ENCODE peak calls at places on chromosomes 5 and 9, in five cellular contexts. W is NCI-H510A treated with DMSO at 0.1 percent for 48 hours; I is activated naive CD4-positive, alpha-beta T cell treated with anti-CD3 and anti-CD28 coated beads, Interleukin-2, amount 10 ng/mL, durations not matched to agents 7 days and 5 days; S is naive thymus-derived CD8-positive, alpha-beta T cell; Z is RKO. V is an unnamed sample.

GRCh38 chr9:108586451-108586850 is 269.3 kb downstream of the ACTL7B start:
- DNase-seq in W (no peak), I (no peak), S (no peak), Z (no peak), V (no peak)

GRCh38 chr9:7135735-7136134 is 378.0 kb downstream of the KDM4C start:
- DNase-seq in W (no peak), I (no peak), S (no peak), Z (no peak), V (no peak)

GRCh38 chr9:86589273-86589672 is 235.1 kb upstream of the TUT7 start:
- DNase-seq in W (no peak), I (no peak), S (no peak), Z (no peak), V (no peak)

GRCh38 chr5:33688041-33688980 is 203.5 kb downstream of the ADAMTS12 start:
- DNase-seq in W (no peak), I (no peak), S (no peak), Z (no peak), V (no peak)

GRCh38 chr5:32027717-32028321 is 146.3 kb downstream of the GOLPH3 start:
- DNase-seq in W (no peak), I (no peak), S (no peak), Z (peak; percentile 60), V (peak; percentile 77)

GRCh38 chr5:76836585-76836984 is 13.2 kb upstream of the S100Z start:
- DNase-seq in W (no peak), I (no peak), S (no peak), Z (no peak), V (no peak)

GRCh38 chr5:94693043-94693822 is 74.8 kb downstream of the SLF1 start:
- DNase-seq in W (peak; percentile 28), I (no peak), S (peak; percentile 17), Z (peak; percentile 71), V (peak; percentile 64)

GRCh38 chr5:175717837-175718236 is 60.0 kb downstream of the HRH2 start:
- DNase-seq in W (no peak), I (no peak), S (no peak), Z (no peak), V (no peak)

GRCh38 chr5:65288657-65289056 is 193.1 kb downstream of the ADAMTS6 start:
- DNase-seq in W (no peak), I (no peak), S (no peak), Z (no peak), V (no peak)

GRCh38 chr9:113633782-113634596 is 170.5 kb downstream of the RGS3 start:
- DNase-seq in W (no peak), I (no peak), S (no peak), Z (no peak), V (no peak)

GRCh38 chr5:43221502-43221901 is 29.5 kb downstream of the NIM1K start:
- DNase-seq in W (no peak), I (no peak), S (no peak), Z (no peak), V (no peak)

GRCh38 chr5:37770791-37771190 is 69.0 kb downstream of the GDNF start:
- DNase-seq in W (no peak), I (no peak), S (no peak), Z (no peak), V (no peak)

GRCh38 chr9:86557918-86558317 is 203.7 kb upstream of the TUT7 start:
- DNase-seq in W (no peak), I (no peak), S (no peak), Z (no peak), V (no peak)

GRCh38 chr9:135394131-135394530 is 85.5 kb upstream of the PPP1R26 start:
- DNase-seq in W (no peak), I (no peak), S (no peak), Z (no peak), V (no peak)

GRCh38 chr9:97109194-97109811 is 70.4 kb upstream of the CTSV start:
- DNase-seq in W (no peak), I (peak; percentile 64), S (peak; percentile 12), Z (peak; percentile 85), V (peak; percentile 64)

GRCh38 chr9:70484232-70485130 is 70.0 kb upstream of the KLF9 start:
- DNase-seq in W (peak; percentile 41), I (no peak), S (peak; percentile 33), Z (peak; percentile 64), V (peak; percentile 83)

GRCh38 chr9:93774331-93775102 is 180.6 kb downstream of the BARX1 start:
- DNase-seq in W (no peak), I (no peak), S (no peak), Z (no peak), V (no peak)

GRCh38 chr9:73981405-73981804 is 515.7 kb upstream of the RORB start:
- DNase-seq in W (no peak), I (no peak), S (no peak), Z (no peak), V (no peak)

GRCh38 chr9:21789541-21790037 is 12.8 kb upstream of the MTAP start:
- DNase-seq in W (peak; percentile 45), I (peak; percentile 71), S (peak; percentile 77), Z (peak; percentile 96), V (peak; percentile 82)

GRCh38 chr9:68974431-68974830 is 39.5 kb downstream of the PRKACG start:
- DNase-seq in W (no peak), I (no peak), S (no peak), Z (no peak), V (no peak)

GRCh38 chr5:32790411-32790951 is 79.4 kb downstream of the NPR3 start:
- DNase-seq in W (no peak), I (no peak), S (no peak), Z (no peak), V (no peak)

GRCh38 chr5:109921735-109922395 is 232.1 kb downstream of the MAN2A1 start:
- DNase-seq in W (no peak), I (peak; percentile 81), S (peak; percentile 89), Z (no peak), V (no peak)

GRCh38 chr9:125439434-125440272 is 178.0 kb downstream of the GAPVD1 start:
- DNase-seq in W (no peak), I (no peak), S (no peak), Z (no peak), V (no peak)

GRCh38 chr5:31059889-31060288 is 133.6 kb upstream of the CDH6 start:
- DNase-seq in W (no peak), I (no peak), S (no peak), Z (no peak), V (no peak)

GRCh38 chr9:130159814-130160670 is 12.2 kb upstream of the NCS1 start:
- DNase-seq in W (peak; percentile 58), I (no peak), S (no peak), Z (no peak), V (no peak)

GRCh38 chr9:4164356-4164755 is 135.5 kb downstream of the GLIS3 start:
- DNase-seq in W (no peak), I (no peak), S (no peak), Z (no peak), V (no peak)

GRCh38 chr9:131394464-131395026 is 659 bp downstream of the PRRC2B start:
- DNase-seq in W (no peak), I (peak; percentile 70), S (peak; percentile 71), Z (peak; percentile 46), V (peak; percentile 63)

GRCh38 chr5:131382407-131383395 is 118.8 kb downstream of the CDC42SE2 start:
- DNase-seq in W (no peak), I (peak; percentile 61), S (peak; percentile 86), Z (peak; percentile 81), V (peak; percentile 78)

GRCh38 chr5:73902327-73903051 is 276.5 kb downstream of the ARHGEF28 start:
- DNase-seq in W (peak; percentile 45), I (no peak), S (peak; percentile 50), Z (peak; percentile 62), V (peak; percentile 58)

GRCh38 chr9:86983260-86984255 is 36.3 kb upstream of the GAS1 start:
- DNase-seq in W (no peak), I (no peak), S (no peak), Z (no peak), V (peak; percentile 91)

GRCh38 chr9:128921881-128922763 is 1.3 kb downstream of the PHYHD1 start:
- DNase-seq in W (no peak), I (no peak), S (peak; percentile 42), Z (no peak), V (no peak)

V was measured in RWPE1.